ENCODE peak calls at places on chromosome 9, in ten cellular contexts. S, Q, M, N, U, R, C, I, G and X are unnamed samples.

GRCh38 chr9:79812507-79813261 is 240.9 kb downstream of the TLE4 start:
- DNase-seq in S (no peak), Q (no peak), M (no peak), N (no peak), U (no peak), R (no peak), C (no peak), I (no peak), G (peak), X (no peak)

GRCh38 chr9:90309809-90310522 is 332.7 kb downstream of the DIRAS2 start:
- DNase-seq in S (no peak), Q (no peak), M (no peak), N (no peak), U (no peak), R (no peak), C (no peak), I (no peak), G (no peak), X (no peak)

GRCh38 chr9:34986541-34987047 is 3.0 kb upstream of the DNAJB5 start:
- DNase-seq in S (no peak), Q (no peak), M (peak), N (no peak), U (no peak), R (no peak), C (peak), I (no peak), G (peak), X (no peak)

GRCh38 chr9:86304236-86304730 is 21.9 kb upstream of the ISCA1 start:
- DNase-seq in S (no peak), Q (no peak), M (no peak), N (no peak), U (no peak), R (no peak), C (no peak), I (no peak), G (no peak), X (no peak)

GRCh38 chr9:2621678-2622360 is at the start of gene VLDLR:
- DNase-seq in S (no peak), Q (no peak), M (no peak), N (peak), U (peak), R (peak), C (peak), I (peak), G (no peak), X (peak)

GRCh38 chr9:78035369-78035993 is 3.9 kb upstream of the GNAQ start:
- DNase-seq in S (peak), Q (peak), M (peak), N (no peak), U (no peak), R (no peak), C (peak), I (peak), G (no peak), X (peak)

GRCh38 chr9:108053555-108054061 is 564.0 kb upstream of the KLF4 start:
- DNase-seq in S (no peak), Q (peak), M (no peak), N (peak), U (peak), R (peak), C (peak), I (peak), G (no peak), X (no peak)

GRCh38 chr9:82410891-82411290 is 422.3 kb downstream of the SPATA31D1 start:
- DNase-seq in S (peak), Q (no peak), M (no peak), N (no peak), U (no peak), R (no peak), C (peak), I (no peak), G (no peak), X (no peak)

GRCh38 chr9:107214381-107214780 is 68.7 kb upstream of the RAD23B start:
- DNase-seq in S (no peak), Q (no peak), M (no peak), N (no peak), U (no peak), R (no peak), C (no peak), I (no peak), G (no peak), X (no peak)

GRCh38 chr9:126857261-126857960 is 3.0 kb upstream of the ZBTB34 start:
- DNase-seq in S (peak), Q (no peak), M (no peak), N (no peak), U (peak), R (no peak), C (no peak), I (no peak), G (no peak), X (no peak)

GRCh38 chr9:127074561-127075548 is 47.6 kb downstream of the ANGPTL2 start:
- DNase-seq in S (no peak), Q (no peak), M (no peak), N (peak), U (no peak), R (no peak), C (no peak), I (no peak), G (peak), X (no peak)

GRCh38 chr9:126877418-126877817 is 17.0 kb downstream of the ZBTB34 start:
- DNase-seq in S (no peak), Q (no peak), M (no peak), N (no peak), U (no peak), R (no peak), C (no peak), I (no peak), G (no peak), X (no peak)

GRCh38 chr9:26326473-26327044 is 566.0 kb downstream of the CAAP1 start:
- DNase-seq in S (peak), Q (peak), M (no peak), N (no peak), U (no peak), R (no peak), C (peak), I (peak), G (no peak), X (no peak)

GRCh38 chr9:130039504-130040147 is 3.4 kb downstream of the FNBP1 start:
- DNase-seq in S (peak), Q (no peak), M (no peak), N (no peak), U (no peak), R (no peak), C (no peak), I (no peak), G (peak), X (no peak)

GRCh38 chr9:93154293-93154903 is 20.3 kb upstream of the NINJ1 start:
- DNase-seq in S (peak), Q (no peak), M (no peak), N (no peak), U (no peak), R (no peak), C (peak), I (no peak), G (no peak), X (no peak)

GRCh38 chr9:36208521-36209253 is 18.0 kb downstream of the CLTA start:
- DNase-seq in S (no peak), Q (no peak), M (no peak), N (no peak), U (no peak), R (no peak), C (no peak), I (no peak), G (no peak), X (no peak)

GRCh38 chr9:75964431-75964830 is 74.0 kb downstream of the PCSK5 start:
- DNase-seq in S (peak), Q (no peak), M (no peak), N (no peak), U (no peak), R (no peak), C (peak), I (no peak), G (no peak), X (no peak)

GRCh38 chr9:134698587-134699342 is 57.2 kb downstream of the COL5A1 start:
- DNase-seq in S (peak), Q (peak), M (peak), N (no peak), U (peak), R (no peak), C (no peak), I (peak), G (no peak), X (no peak)

GRCh38 chr9:1832960-1833359 is 182.2 kb upstream of the SMARCA2 start:
- DNase-seq in S (no peak), Q (no peak), M (no peak), N (no peak), U (no peak), R (no peak), C (no peak), I (no peak), G (no peak), X (no peak)

GRCh38 chr9:106387965-106388364 is 475.0 kb upstream of the ZNF462 start:
- DNase-seq in S (no peak), Q (no peak), M (no peak), N (no peak), U (no peak), R (no peak), C (no peak), I (no peak), G (no peak), X (no peak)

GRCh38 chr9:92764381-92764987 is at the start of gene BICD2:
- DNase-seq in S (no peak), Q (no peak), M (no peak), N (no peak), U (peak), R (no peak), C (no peak), I (no peak), G (no peak), X (no peak)

GRCh38 chr9:5112109-5112592 is 73.3 kb downstream of the INSL6 start:
- DNase-seq in S (no peak), Q (no peak), M (no peak), N (no peak), U (peak), R (peak), C (no peak), I (no peak), G (no peak), X (no peak)

GRCh38 chr9:88476491-88477271 is 58.3 kb upstream of the NXNL2 start:
- DNase-seq in S (peak), Q (peak), M (no peak), N (no peak), U (no peak), R (no peak), C (no peak), I (peak), G (no peak), X (no peak)

GRCh38 chr9:94631599-94631998 is 7.7 kb downstream of the FBP1 start:
- DNase-seq in S (no peak), Q (no peak), M (no peak), N (no peak), U (no peak), R (no peak), C (peak), I (no peak), G (no peak), X (no peak)

GRCh38 chr9:82117025-82117424 is 128.5 kb downstream of the SPATA31D1 start:
- DNase-seq in S (no peak), Q (no peak), M (no peak), N (no peak), U (no peak), R (no peak), C (no peak), I (no peak), G (no peak), X (no peak)

GRCh38 chr9:122252796-122253195 is 11.8 kb downstream of the RBM18 start:
- DNase-seq in S (no peak), Q (no peak), M (no peak), N (no peak), U (no peak), R (no peak), C (no peak), I (no peak), G (no peak), X (no peak)

GRCh38 chr9:127255692-127256091 is 8.9 kb upstream of the GARNL3 start:
- DNase-seq in S (no peak), Q (no peak), M (no peak), N (no peak), U (no peak), R (no peak), C (no peak), I (no peak), G (no peak), X (no peak)

GRCh38 chr9:129737479-129738269 is 15.2 kb downstream of the PTGES start:
- DNase-seq in S (peak), Q (peak), M (peak), N (peak), U (peak), R (peak), C (peak), I (peak), G (peak), X (peak)

GRCh38 chr9:108830292-108830691 is 25.5 kb downstream of the ACTL7B start:
- DNase-seq in S (peak), Q (no peak), M (no peak), N (no peak), U (no peak), R (no peak), C (peak), I (no peak), G (no peak), X (no peak)

GRCh38 chr9:135544981-135545635 is 818 bp upstream of the OBP2A start:
- DNase-seq in S (no peak), Q (no peak), M (no peak), N (peak), U (no peak), R (no peak), C (no peak), I (no peak), G (no peak), X (no peak)

GRCh38 chr9:107750741-107751521 is 261.4 kb upstream of the KLF4 start:
- DNase-seq in S (peak), Q (peak), M (no peak), N (peak), U (peak), R (peak), C (peak), I (peak), G (no peak), X (no peak)

GRCh38 chr9:70586506-70586905 is 172.0 kb upstream of the KLF9 start:
- DNase-seq in S (no peak), Q (no peak), M (no peak), N (no peak), U (no peak), R (no peak), C (no peak), I (no peak), G (no peak), X (no peak)

GRCh38 chr9:81592890-81593271 is 96.5 kb downstream of the TLE1 start:
- DNase-seq in S (no peak), Q (no peak), M (no peak), N (peak), U (peak), R (peak), C (no peak), I (no peak), G (no peak), X (no peak)

GRCh38 chr9:112120471-112120925 is 54.6 kb downstream of the SUSD1 start:
- DNase-seq in S (no peak), Q (no peak), M (no peak), N (no peak), U (no peak), R (no peak), C (peak), I (no peak), G (no peak), X (no peak)

GRCh38 chr9:96040591-96041461 is 165.3 kb downstream of the ERCC6L2 start:
- DNase-seq in S (peak), Q (no peak), M (no peak), N (no peak), U (peak), R (no peak), C (no peak), I (peak), G (no peak), X (no peak)

GRCh38 chr9:22217254-22217653 is 208.1 kb upstream of the CDKN2B start:
- DNase-seq in S (no peak), Q (no peak), M (no peak), N (no peak), U (no peak), R (no peak), C (no peak), I (no peak), G (no peak), X (no peak)
- TF ChIP-seq CTCF in S (no peak), Q (peak), M (no peak), N (no peak), U (no peak), R (no peak), C (no peak), I (no peak), G (no peak), X (no peak)

GRCh38 chr9:91660295-91660589 is 236.6 kb upstream of the NFIL3 start:
- DNase-seq in S (no peak), Q (no peak), M (no peak), N (no peak), U (no peak), R (no peak), C (no peak), I (no peak), G (no peak), X (no peak)
- TF ChIP-seq CTCF in S (no peak), Q (no peak), M (no peak), N (no peak), U (no peak), R (no peak), C (no peak), I (no peak), G (no peak), X (no peak)

DNA sequence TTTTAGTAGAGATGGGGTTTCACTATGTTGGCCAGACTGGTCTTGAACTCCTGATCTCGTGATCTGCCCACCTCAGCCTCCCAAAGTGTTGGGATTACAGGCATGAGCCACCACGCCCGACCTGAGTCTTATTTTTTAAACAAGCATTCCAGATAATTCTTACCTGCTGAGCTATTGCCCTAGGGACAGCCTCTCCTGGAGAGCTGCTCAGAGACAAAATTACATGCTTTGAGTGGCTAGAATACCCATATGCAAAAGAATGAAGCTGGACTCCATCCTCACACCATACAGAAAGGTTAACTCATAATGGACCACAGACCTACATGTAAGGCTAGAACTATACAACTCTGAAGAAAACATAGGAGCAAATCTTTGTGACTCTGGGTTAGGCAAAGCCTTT is 41.6 kb downstream of the GTF3C4 start:
- DNase-seq in S (no peak), Q (no peak), M (no peak), N (no peak), U (no peak), R (no peak), C (no peak), I (no peak), G (no peak), X (no peak)
- TF ChIP-seq CTCF in S (no peak), Q (no peak), M (no peak), N (no peak), U (no peak), R (no peak), C (no peak), I (no peak), G (no peak), X (no peak)

GRCh38 chr9:121192959-121193645 is 8.6 kb downstream of the RAB14 start:
- DNase-seq in S (no peak), Q (no peak), M (no peak), N (no peak), U (no peak), R (no peak), C (no peak), I (peak), G (no peak), X (no peak)
- TF ChIP-seq CTCF in S (no peak), Q (no peak), M (no peak), N (no peak), U (no peak), R (no peak), C (no peak), I (no peak), G (no peak), X (no peak)

DNA sequence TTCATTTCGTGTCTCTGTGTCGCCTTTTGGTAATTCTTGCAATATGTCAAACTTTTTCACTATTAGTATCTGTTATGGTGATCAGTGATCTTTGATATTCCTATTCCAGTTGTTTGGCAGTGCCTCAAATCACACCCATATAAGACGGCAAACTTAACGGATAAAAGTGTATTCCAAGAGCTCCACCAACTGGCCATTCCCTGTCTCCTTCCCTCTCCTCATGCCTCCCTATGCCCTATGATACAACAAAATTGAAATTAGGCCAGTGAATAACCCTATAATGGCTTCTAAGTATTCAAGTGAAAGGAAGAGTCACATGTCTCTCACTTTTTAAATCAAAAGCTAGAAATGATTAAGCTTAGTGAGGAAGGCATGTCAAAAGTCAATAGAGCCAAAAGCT is 74.8 kb downstream of the CDK5RAP2 start:
- DNase-seq in S (no peak), Q (no peak), M (no peak), N (no peak), U (no peak), R (no peak), C (no peak), I (no peak), G (no peak), X (no peak)
- TF ChIP-seq CTCF in S (no peak), Q (no peak), M (no peak), N (no peak), U (peak), R (no peak), C (no peak), I (no peak), G (no peak), X (no peak)

GRCh38 chr9:98264510-98264909 is 9.1 kb upstream of the TBC1D2 start:
- DNase-seq in S (no peak), Q (no peak), M (no peak), N (peak), U (no peak), R (no peak), C (no peak), I (no peak), G (no peak), X (no peak)
- TF ChIP-seq CTCF in S (no peak), Q (no peak), M (no peak), N (no peak), U (no peak), R (no peak), C (no peak), I (no peak), G (no peak), X (no peak)

GRCh38 chr9:125472926-125473701 is 211.5 kb downstream of the GAPVD1 start:
- DNase-seq in S (no peak), Q (peak), M (no peak), N (no peak), U (no peak), R (no peak), C (no peak), I (peak), G (no peak), X (no peak)
- TF ChIP-seq CTCF in S (no peak), Q (peak), M (no peak), N (no peak), U (no peak), R (no peak), C (no peak), I (peak), G (no peak), X (no peak)

DNA sequence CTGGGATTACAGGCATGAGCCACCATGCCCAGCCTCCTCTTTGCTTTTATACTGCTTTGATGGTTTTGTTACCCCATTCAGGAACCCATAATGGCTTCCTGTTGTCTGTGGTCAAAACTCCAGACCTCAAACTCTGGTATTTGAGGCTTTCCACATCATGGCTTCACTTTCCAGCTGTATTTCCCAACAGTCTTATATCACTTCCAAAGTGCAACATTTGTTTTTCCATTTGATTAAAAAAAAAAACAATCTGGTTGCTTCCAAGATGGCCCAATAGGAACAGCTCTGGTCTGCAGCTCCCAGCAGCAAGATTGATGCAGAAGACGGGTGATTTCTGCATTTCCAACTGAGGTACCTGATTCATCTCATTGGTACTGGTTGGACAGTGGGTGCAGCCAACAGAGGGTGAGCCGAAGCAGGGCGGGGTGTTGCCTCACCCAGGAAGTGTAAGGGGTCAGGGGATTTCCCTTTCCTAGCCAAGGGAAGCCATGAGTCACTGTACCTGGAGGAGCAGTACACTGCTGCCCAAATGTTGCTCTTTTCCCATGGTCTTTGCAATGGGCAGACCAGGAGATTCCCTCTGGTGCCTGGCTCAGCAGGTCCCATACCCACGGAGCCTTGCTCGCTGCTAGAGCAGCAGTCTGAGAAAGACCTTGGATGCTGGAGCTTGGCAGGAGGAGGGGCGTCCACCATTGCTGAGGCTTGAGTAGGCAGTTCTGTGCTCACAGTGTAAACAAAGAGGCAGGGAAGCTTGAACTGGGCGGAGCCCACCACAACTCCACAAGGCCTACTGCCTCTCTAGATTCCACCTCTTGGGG is 458.4 kb downstream of the KDM4C start:
- DNase-seq in S (peak), Q (no peak), M (no peak), N (no peak), U (no peak), R (no peak), C (peak), I (peak), G (no peak), X (no peak)
- TF ChIP-seq CTCF in S (no peak), Q (no peak), M (no peak), N (no peak), U (no peak), R (no peak), C (no peak), I (no peak), G (no peak), X (no peak)